ENCODE peak calls at places on chromosome 11, in four cellular contexts. J is tibial nerve, X is A549, Z is AG09309. N is an unnamed sample.

GRCh38 chr11:74721479-74721835 is 9.8 kb downstream of the CHRDL2 start:
- DNase-seq in J (no peak), X (no peak), Z (no peak), N (no peak)

GRCh38 chr11:125287467-125288232 is 123.1 kb downstream of the PKNOX2 start:
- DNase-seq in Z (no peak), X (no peak), J (no peak), N (no peak)

GRCh38 chr11:85171648-85172257 is 455.4 kb downstream of the DLG2 start:
- DNase-seq in J (no peak), X (no peak), Z (no peak), N (no peak)

GRCh38 chr11:62103141-62103540 is 20.7 kb upstream of the INCENP start:
- DNase-seq in J (no peak), X (no peak), Z (no peak), N (no peak)

GRCh38 chr11:126925321-126926093 is 75.1 kb downstream of the KIRREL3 start:
- DNase-seq in Z (no peak), X (no peak), J (no peak), N (no peak)

GRCh38 chr11:80240245-80240644 is 799.4 kb upstream of the TENM4 start:
- DNase-seq in Z (no peak), J (no peak), X (no peak), N (no peak)

GRCh38 chr11:116786966-116787365 is 857 bp downstream of the ZPR1 start:
- DNase-seq in J (no peak), X (no peak), Z (no peak), N (no peak)

GRCh38 chr11:11977206-11977938 is 31.1 kb downstream of the DKK3 start:
- DNase-seq in J (peak), Z (peak), X (peak), N (no peak)

GRCh38 chr11:75554258-75555022 is 7.6 kb upstream of the SERPINH1 start:
- DNase-seq in X (no peak), J (peak), Z (peak), N (peak)

GRCh38 chr11:17600316-17601205 is 53.5 kb downstream of the OTOG start:
- DNase-seq in X (no peak), Z (no peak), J (no peak), N (no peak)

GRCh38 chr11:116543099-116543498 is 229.7 kb downstream of the BUD13 start:
- DNase-seq in Z (no peak), X (no peak), J (no peak), N (no peak)

GRCh38 chr11:69801513-69802335 is 17.5 kb downstream of the FGF3 start:
- DNase-seq in Z (no peak), J (no peak), X (peak), N (peak)

GRCh38 chr11:75777461-75778110 is 9.0 kb downstream of the DGAT2 start:
- DNase-seq in J (no peak), X (no peak), Z (no peak), N (no peak)

GRCh38 chr11:94493146-94493442 is 550 bp downstream of the MRE11 start:
- DNase-seq in Z (no peak), J (no peak), X (no peak), N (no peak)

GRCh38 chr11:111981270-111981669 is 43.9 kb upstream of the DLAT start:
- DNase-seq in Z (no peak), X (no peak), J (no peak), N (no peak)

GRCh38 chr11:111982019-111982464 is 43.2 kb upstream of the DLAT start:
- DNase-seq in J (peak), Z (no peak), X (peak), N (no peak)

GRCh38 chr11:111986589-111986988 is 38.6 kb upstream of the DLAT start:
- DNase-seq in Z (no peak), J (no peak), X (no peak), N (no peak)

GRCh38 chr11:111982532-111983186 is 42.5 kb upstream of the DLAT start:
- DNase-seq in J (no peak), X (no peak), Z (no peak), N (no peak)

DNA sequence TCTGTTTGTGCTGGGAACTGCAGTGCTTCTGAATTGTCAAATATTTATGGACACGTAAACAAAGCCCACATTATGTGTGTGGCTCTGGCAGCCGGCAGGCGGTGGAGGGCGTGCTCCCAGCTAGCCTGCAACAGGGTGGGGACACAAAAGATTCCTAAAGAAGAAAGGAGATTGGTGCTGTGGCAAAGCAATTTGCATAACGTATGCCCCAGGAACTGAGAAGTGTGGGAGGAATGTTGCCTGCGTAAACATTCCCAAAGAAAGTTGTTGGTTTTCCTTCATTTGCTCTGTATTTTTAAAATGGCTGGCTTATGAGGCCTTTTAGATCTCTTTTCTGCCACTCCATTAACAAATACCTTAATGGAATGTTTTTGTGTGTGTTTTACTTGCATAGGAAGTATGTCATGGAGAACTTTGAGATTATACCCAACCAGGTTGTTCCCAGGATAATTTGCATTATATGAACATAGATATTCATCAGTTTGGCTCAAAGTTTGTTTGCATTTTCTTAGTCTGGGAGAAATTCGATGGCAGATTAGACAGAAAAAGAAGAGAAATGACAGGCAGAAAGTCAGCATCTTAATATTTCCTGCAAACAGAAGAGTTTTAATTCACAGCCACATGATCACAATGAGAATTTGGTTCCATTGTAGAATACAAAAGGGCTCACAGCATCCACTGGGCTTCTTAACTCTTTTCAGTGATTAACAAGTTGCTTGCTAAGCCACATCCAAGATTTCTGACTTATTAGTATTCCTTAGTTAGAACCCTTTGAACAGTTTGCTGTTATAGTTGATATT is 41.8 kb upstream of the DLAT start:
- DNase-seq in Z (no peak), J (no peak), X (peak), N (peak)
- TF ChIP-seq CTCF in Z (no peak), J (peak), X (no peak), N (peak)

GRCh38 chr11:133399855-133400625 is 132.3 kb downstream of the OPCML start:
- DNase-seq in X (no peak), J (no peak), Z (no peak), N (no peak)

GRCh38 chr11:133402551-133402950 is 129.8 kb downstream of the OPCML start:
- DNase-seq in X (no peak), Z (no peak), J (no peak), N (no peak)

GRCh38 chr11:133408402-133408801 is 123.9 kb downstream of the OPCML start:
- DNase-seq in J (no peak), Z (no peak), X (no peak), N (no peak)

GRCh38 chr11:133406493-133406892 is 125.8 kb downstream of the OPCML start:
- DNase-seq in Z (no peak), J (no peak), X (no peak), N (no peak)

DNA sequence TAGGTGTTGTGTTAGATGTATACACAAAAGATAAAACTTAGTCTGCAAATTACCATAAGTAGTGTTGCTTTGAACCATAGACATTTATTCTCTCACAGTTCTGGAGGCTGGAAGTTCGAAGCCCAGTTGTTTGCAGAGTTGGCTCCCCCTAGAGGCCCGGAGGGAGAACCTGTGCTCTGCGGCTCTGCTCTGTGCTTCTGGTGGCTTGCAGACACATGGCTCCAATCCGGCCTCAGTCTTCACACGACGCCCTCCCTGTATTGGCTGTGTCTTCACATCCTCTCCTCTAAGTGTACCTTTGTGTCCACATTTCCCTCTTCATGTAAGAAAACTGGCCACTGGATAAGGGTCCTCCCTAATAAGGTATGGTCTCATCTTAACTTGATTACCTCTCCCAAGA is 128.4 kb downstream of the OPCML start:
- DNase-seq in J (no peak), X (peak), Z (no peak), N (no peak)
- TF ChIP-seq CTCF in J (no peak), X (no peak), Z (no peak), N (peak)

DNA sequence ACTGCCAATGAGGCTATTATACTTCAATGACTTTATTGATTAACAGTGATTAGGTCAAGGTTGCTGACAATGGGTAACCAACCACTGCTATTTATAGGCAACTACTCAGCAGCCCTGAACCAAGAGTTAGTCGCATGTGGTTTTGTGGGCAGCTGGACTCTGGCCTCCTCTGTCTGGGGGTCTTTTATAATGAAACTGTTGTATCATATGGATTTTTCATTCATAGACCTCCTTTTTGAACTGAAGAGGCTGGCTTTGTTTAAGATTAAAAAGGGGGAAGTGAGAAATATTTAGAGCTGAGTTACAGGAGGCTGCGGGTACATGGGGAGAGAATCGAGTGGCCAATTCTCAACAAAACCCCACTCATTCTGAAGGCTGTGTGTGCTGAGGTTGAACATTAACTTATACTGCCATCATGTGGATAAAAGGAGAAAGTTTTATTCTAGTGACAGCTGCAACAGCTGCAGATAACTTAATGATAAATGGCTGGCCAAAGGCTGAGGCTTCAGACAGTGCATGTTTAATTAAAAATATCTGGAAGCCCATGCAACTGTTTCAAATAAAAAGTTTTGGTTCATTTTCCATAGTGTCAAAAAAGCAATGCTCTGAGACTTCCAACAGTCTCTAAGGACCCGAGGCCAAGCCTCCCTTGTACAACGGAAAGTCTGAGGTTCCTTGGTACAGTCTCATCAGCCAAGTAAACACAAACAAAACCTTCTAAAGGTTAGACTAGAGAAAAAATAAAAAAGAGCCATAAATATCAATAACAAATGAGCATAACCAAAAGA is 682.6 kb downstream of the KCNA4 start:
- DNase-seq in J (no peak), X (peak), Z (no peak), N (no peak)
- TF ChIP-seq CTCF in J (no peak), X (peak), Z (peak), N (peak)

GRCh38 chr11:134098566-134099184 is 29.8 kb downstream of the JAM3 start:
- DNase-seq in X (peak), J (no peak), Z (no peak), N (no peak)
- TF ChIP-seq CTCF in X (no peak), J (no peak), Z (peak), N (no peak)

GRCh38 chr11:114257621-114258558 is 38.3 kb upstream of the NNMT start:
- DNase-seq in J (peak), Z (no peak), X (no peak), N (peak)
- TF ChIP-seq CTCF in J (peak), Z (no peak), X (no peak), N (peak)